ENCODE peak calls at places on chromosomes 1 and 21, in four cellular contexts. B is A549, H is HepG2, L is H1. Y is an unnamed sample.

GRCh38 chr1:27967884-27968466 is 8.2 kb downstream of the XKR8 start:
- DNase-seq in H (no peak), B (no peak), L (no peak), Y (no peak)

GRCh38 chr1:4702927-4703326 is 48.5 kb downstream of the AJAP1 start:
- DNase-seq in B (no peak), L (no peak), H (no peak), Y (no peak)

GRCh38 chr1:159746676-159747075 is 32.3 kb upstream of the CRP start:
- DNase-seq in H (no peak), B (no peak), L (no peak), Y (no peak)

GRCh38 chr1:54312874-54313316 is 93.3 kb downstream of the SSBP3 start:
- DNase-seq in H (peak), L (no peak), B (peak), Y (no peak)

GRCh38 chr1:32813941-32814739 is 3.0 kb downstream of the YARS1 start:
- DNase-seq in B (peak), L (no peak), H (peak), Y (no peak)

GRCh38 chr1:20368866-20369545 is 78.3 kb downstream of the VWA5B1 start:
- DNase-seq in L (no peak), B (no peak), H (no peak), Y (no peak)

GRCh38 chr1:183043872-183044859 is 20.9 kb downstream of the LAMC1 start:
- DNase-seq in H (peak), L (no peak), B (peak), Y (no peak)

GRCh38 chr1:184051485-184052193 is at the start of gene TSEN15:
- DNase-seq in L (no peak), H (peak), B (peak), Y (peak)

GRCh38 chr21:45401916-45402900 is 2.8 kb upstream of the COL18A1 start:
- DNase-seq in B (no peak), H (no peak), L (no peak), Y (no peak)

GRCh38 chr1:17139637-17140036 is 20.4 kb upstream of the PADI2 start:
- DNase-seq in H (no peak), B (no peak), L (no peak), Y (no peak)

GRCh38 chr1:84632975-84633427 is 57.3 kb downstream of the SSX2IP start:
- DNase-seq in L (no peak), H (no peak), B (peak), Y (peak)

GRCh38 chr1:54919367-54920359 is 32.7 kb upstream of the DHCR24 start:
- DNase-seq in H (peak), B (no peak), L (no peak), Y (no peak)

GRCh38 chr1:245956225-245956624 is 550.9 kb downstream of the SMYD3 start:
- DNase-seq in H (no peak), B (no peak), L (no peak), Y (peak)

GRCh38 chr1:55375617-55376258 is 160.6 kb upstream of the USP24 start:
- DNase-seq in L (no peak), H (peak), B (peak), Y (peak)

GRCh38 chr21:43975469-43976098 is 36.5 kb upstream of the TRAPPC10 start:
- DNase-seq in H (peak), B (peak), L (no peak), Y (peak)

GRCh38 chr1:107525146-107525545 is 384.3 kb downstream of the NTNG1 start:
- DNase-seq in B (no peak), H (peak), L (no peak), Y (no peak)

GRCh38 chr1:94905207-94905606 is 21.7 kb downstream of the CNN3 start:
- DNase-seq in L (no peak), H (no peak), B (no peak), Y (no peak)

GRCh38 chr1:181318858-181319235 is 164.5 kb upstream of the CACNA1E start:
- DNase-seq in H (no peak), L (no peak), B (no peak), Y (no peak)

GRCh38 chr1:234313171-234313570 is 60.1 kb upstream of the COA6 start:
- DNase-seq in H (peak), L (no peak), B (no peak), Y (no peak)
- TF ChIP-seq PHF8 in H (no peak), L (no peak), B (no peak), Y (no peak)

GRCh38 chr1:61448017-61448383 is 276.9 kb downstream of the TM2D1 start:
- DNase-seq in B (no peak), L (no peak), H (no peak), Y (no peak)
- TF ChIP-seq PHF8 in B (no peak), L (no peak), H (no peak), Y (no peak)

DNA sequence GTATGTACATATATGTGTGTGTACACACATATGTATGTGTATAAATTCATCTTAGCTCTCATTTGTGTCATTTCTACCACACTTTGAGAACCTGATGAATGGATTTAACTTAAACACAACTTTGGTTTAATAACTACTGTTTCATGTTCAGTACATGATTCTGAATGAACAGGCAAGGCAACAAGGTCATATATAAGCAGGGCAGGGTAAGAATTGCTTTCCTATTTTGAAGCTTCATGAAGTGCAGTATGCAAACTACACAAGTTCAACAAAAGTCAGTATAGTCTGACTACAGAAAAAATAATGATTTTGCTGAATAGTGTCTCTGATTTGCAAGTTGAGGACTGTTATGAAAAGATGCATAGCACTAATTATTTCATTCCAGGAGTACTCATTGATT is 127.6 kb downstream of the KCNK2 start:
- DNase-seq in H (no peak), B (no peak), L (no peak), Y (no peak)
- TF ChIP-seq PHF8 in H (no peak), B (no peak), L (no peak), Y (no peak)

GRCh38 chr1:241838831-241839365 is 9.1 kb upstream of the EXO1 start:
- DNase-seq in H (no peak), B (no peak), L (no peak), Y (no peak)
- TF ChIP-seq PHF8 in H (no peak), B (no peak), L (no peak), Y (no peak)

GRCh38 chr1:97084566-97084965 is 363.0 kb downstream of the PTBP2 start:
- DNase-seq in B (no peak), L (no peak), H (no peak), Y (no peak)
- TF ChIP-seq PHF8 in B (no peak), L (no peak), H (no peak), Y (no peak)

GRCh38 chr1:93751391-93752250 is 70.0 kb upstream of the BCAR3 start:
- DNase-seq in H (no peak), L (no peak), B (no peak), Y (no peak)

GRCh38 chr1:93753766-93754763 is 72.4 kb upstream of the BCAR3 start:
- DNase-seq in H (peak), L (no peak), B (peak), Y (no peak)

GRCh38 chr1:93750946-93751345 is 69.3 kb upstream of the BCAR3 start:
- DNase-seq in B (no peak), H (no peak), L (no peak), Y (no peak)

GRCh38 chr1:93758842-93759515 is 77.3 kb upstream of the BCAR3 start:
- DNase-seq in H (peak), L (no peak), B (peak), Y (no peak)

GRCh38 chr1:93756656-93757055 is 75.0 kb upstream of the BCAR3 start:
- DNase-seq in H (no peak), B (no peak), L (no peak), Y (no peak)
- TF ChIP-seq PHF8 in H (no peak), B (no peak), L (no peak), Y (no peak)

DNA sequence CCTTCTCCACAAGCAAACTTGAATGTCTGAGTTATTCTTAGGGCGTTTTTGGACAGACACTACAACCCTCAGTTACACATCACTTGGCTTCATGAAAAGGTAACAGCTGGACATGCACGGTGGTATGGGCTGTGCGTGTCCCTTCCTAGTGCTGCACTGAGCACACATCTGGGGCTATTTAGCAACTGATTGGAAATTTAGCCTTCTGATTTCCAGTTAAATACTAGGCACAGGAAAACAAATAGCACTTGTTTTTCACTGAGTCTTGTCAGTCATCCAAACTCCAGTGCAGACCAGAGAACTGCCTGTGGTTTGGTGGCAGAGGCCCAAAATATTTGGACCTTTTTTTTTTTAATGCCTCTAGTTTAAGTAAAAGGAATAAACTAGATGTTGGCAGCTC is 134.7 kb downstream of the TGFBR3 start:
- DNase-seq in L (no peak), H (no peak), B (no peak), Y (no peak)
- TF ChIP-seq PHF8 in L (no peak), H (no peak), B (no peak), Y (no peak)

GRCh38 chr21:14687277-14687642 is 141.1 kb upstream of the SAMSN1 start:
- DNase-seq in H (no peak), L (no peak), B (no peak), Y (no peak)
- TF ChIP-seq PHF8 in H (no peak), L (no peak), B (no peak), Y (no peak)

GRCh38 chr1:163472267-163472666 is 150.5 kb downstream of the NUF2 start:
- DNase-seq in L (no peak), H (no peak), B (no peak), Y (no peak)
- TF ChIP-seq PHF8 in L (no peak), H (no peak), B (no peak), Y (no peak)

Y was measured in K562.